ENCODE peak calls at places on chromosomes 4 and X, in ten cellular contexts. One of them, this sample, is unnamed.
A peak's percentile ranks its signal among the peaks of the same experiment; 100 is the strongest.

GRCh38 chr4:145507636-145508035 is 26.0 kb downstream of the SMAD1 start:
- DNase-seq in MM.1S: peak; percentile 14
- DNase-seq in heart right ventricle: no peak
- DNase-seq in endothelial cell of umbilical vein: peak; percentile 91
- DNase-seq in HCT116: no peak
- DNase-seq in stomach: no peak
- DNase-seq in PC-3: peak; percentile 64
- DNase-seq in gastrocnemius medialis: no peak
- DNase-seq in heart left ventricle: no peak
- DNase-seq in right lobe of liver: no peak
- DNase-seq in this sample: no peak

GRCh38 chr4:105990933-105991332 is 95.7 kb downstream of the NPNT start:
- DNase-seq in MM.1S: no peak
- DNase-seq in heart right ventricle: peak; percentile 85
- DNase-seq in endothelial cell of umbilical vein: peak; percentile 95
- DNase-seq in HCT116: peak; percentile 54
- DNase-seq in stomach: peak; percentile 43
- DNase-seq in PC-3: peak; percentile 97
- DNase-seq in gastrocnemius medialis: peak; percentile 92
- DNase-seq in heart left ventricle: peak; percentile 91
- DNase-seq in right lobe of liver: peak; percentile 60
- DNase-seq in this sample: peak; percentile 88

GRCh38 chrX:17643528-17643927 is 93.8 kb upstream of the SCML1 start:
- DNase-seq in MM.1S: peak; percentile 30
- DNase-seq in heart right ventricle: no peak
- DNase-seq in endothelial cell of umbilical vein: no peak
- DNase-seq in HCT116: no peak
- DNase-seq in stomach: no peak
- DNase-seq in PC-3: no peak
- DNase-seq in gastrocnemius medialis: no peak
- DNase-seq in heart left ventricle: no peak
- DNase-seq in right lobe of liver: no peak
- DNase-seq in this sample: no peak

GRCh38 chrX:53481816-53482485 is 47.8 kb upstream of the HSD17B10 start:
- DNase-seq in MM.1S: peak; percentile 61
- DNase-seq in heart right ventricle: no peak
- DNase-seq in endothelial cell of umbilical vein: peak; percentile 49
- DNase-seq in HCT116: peak; percentile 45
- DNase-seq in stomach: peak; percentile 73
- DNase-seq in PC-3: peak; percentile 81
- DNase-seq in gastrocnemius medialis: no peak
- DNase-seq in heart left ventricle: no peak
- DNase-seq in right lobe of liver: peak; percentile 40
- DNase-seq in this sample: peak; percentile 65

GRCh38 chr4:177118596-177118995 is 191.1 kb upstream of the NEIL3 start:
- DNase-seq in MM.1S: no peak
- DNase-seq in heart right ventricle: no peak
- DNase-seq in endothelial cell of umbilical vein: no peak
- DNase-seq in HCT116: no peak
- DNase-seq in stomach: no peak
- DNase-seq in PC-3: no peak
- DNase-seq in gastrocnemius medialis: peak; percentile 27
- DNase-seq in heart left ventricle: no peak
- DNase-seq in right lobe of liver: no peak
- DNase-seq in this sample: no peak

GRCh38 chrX:136953867-136954787 is 73.6 kb upstream of the RBMX start:
- DNase-seq in MM.1S: peak; percentile 88
- DNase-seq in heart right ventricle: peak; percentile 36
- DNase-seq in endothelial cell of umbilical vein: peak; percentile 51
- DNase-seq in HCT116: peak; percentile 40
- DNase-seq in stomach: peak; percentile 70
- DNase-seq in PC-3: peak; percentile 88
- DNase-seq in gastrocnemius medialis: no peak
- DNase-seq in heart left ventricle: peak; percentile 51
- DNase-seq in right lobe of liver: peak; percentile 71
- DNase-seq in this sample: peak; percentile 75

GRCh38 chr4:88751258-88752075 is 53.8 kb upstream of the NAP1L5 start:
- DNase-seq in MM.1S: no peak
- DNase-seq in heart right ventricle: no peak
- DNase-seq in endothelial cell of umbilical vein: no peak
- DNase-seq in HCT116: no peak
- DNase-seq in stomach: no peak
- DNase-seq in PC-3: peak; percentile 68
- DNase-seq in gastrocnemius medialis: no peak
- DNase-seq in heart left ventricle: no peak
- DNase-seq in right lobe of liver: no peak
- DNase-seq in this sample: no peak

GRCh38 chr4:40699648-40700047 is 50.1 kb upstream of the NSUN7 start:
- DNase-seq in MM.1S: no peak
- DNase-seq in heart right ventricle: no peak
- DNase-seq in endothelial cell of umbilical vein: no peak
- DNase-seq in HCT116: no peak
- DNase-seq in stomach: no peak
- DNase-seq in PC-3: peak; percentile 22
- DNase-seq in gastrocnemius medialis: no peak
- DNase-seq in heart left ventricle: no peak
- DNase-seq in right lobe of liver: no peak
- DNase-seq in this sample: no peak

GRCh38 chrX:115499112-115499805 is 61.7 kb upstream of the PLS3 start:
- DNase-seq in MM.1S: no peak
- DNase-seq in heart right ventricle: no peak
- DNase-seq in endothelial cell of umbilical vein: no peak
- DNase-seq in HCT116: no peak
- DNase-seq in stomach: no peak
- DNase-seq in PC-3: no peak
- DNase-seq in gastrocnemius medialis: no peak
- DNase-seq in heart left ventricle: no peak
- DNase-seq in right lobe of liver: no peak
- DNase-seq in this sample: peak; percentile 39

GRCh38 chr4:81351653-81352455 is 119.9 kb downstream of the RASGEF1B start:
- DNase-seq in MM.1S: peak; percentile 72
- DNase-seq in heart right ventricle: peak; percentile 46
- DNase-seq in endothelial cell of umbilical vein: peak; percentile 60
- DNase-seq in HCT116: peak; percentile 70
- DNase-seq in stomach: peak; percentile 79
- DNase-seq in PC-3: peak; percentile 75
- DNase-seq in gastrocnemius medialis: peak; percentile 16
- DNase-seq in heart left ventricle: no peak
- DNase-seq in right lobe of liver: peak; percentile 62
- DNase-seq in this sample: peak; percentile 61

GRCh38 chrX:16828126-16828908 is 41.8 kb downstream of the RBBP7 start:
- DNase-seq in MM.1S: no peak
- DNase-seq in heart right ventricle: no peak
- DNase-seq in endothelial cell of umbilical vein: peak; percentile 66
- DNase-seq in HCT116: no peak
- DNase-seq in stomach: no peak
- DNase-seq in PC-3: no peak
- DNase-seq in gastrocnemius medialis: peak; percentile 36
- DNase-seq in heart left ventricle: no peak
- DNase-seq in right lobe of liver: no peak
- DNase-seq in this sample: no peak

GRCh38 chrX:122579036-122579435 is 605.0 kb upstream of the GRIA3 start:
- DNase-seq in MM.1S: no peak
- DNase-seq in heart right ventricle: no peak
- DNase-seq in endothelial cell of umbilical vein: no peak
- DNase-seq in HCT116: no peak
- DNase-seq in stomach: no peak
- DNase-seq in PC-3: no peak
- DNase-seq in gastrocnemius medialis: no peak
- DNase-seq in heart left ventricle: no peak
- DNase-seq in right lobe of liver: no peak
- DNase-seq in this sample: no peak

GRCh38 chrX:1450381-1451161 is 2.1 kb downstream of the ASMTL start:
- DNase-seq in MM.1S: no peak
- DNase-seq in heart right ventricle: no peak
- DNase-seq in endothelial cell of umbilical vein: no peak
- DNase-seq in HCT116: no peak
- DNase-seq in stomach: no peak
- DNase-seq in PC-3: no peak
- DNase-seq in gastrocnemius medialis: no peak
- DNase-seq in heart left ventricle: no peak
- DNase-seq in right lobe of liver: peak; percentile 46
- DNase-seq in this sample: no peak

GRCh38 chr4:15182600-15183222 is 180.4 kb downstream of the CPEB2 start:
- DNase-seq in MM.1S: no peak
- DNase-seq in heart right ventricle: no peak
- DNase-seq in endothelial cell of umbilical vein: peak; percentile 4
- DNase-seq in HCT116: no peak
- DNase-seq in stomach: no peak
- DNase-seq in PC-3: peak; percentile 19
- DNase-seq in gastrocnemius medialis: no peak
- DNase-seq in heart left ventricle: no peak
- DNase-seq in right lobe of liver: no peak
- DNase-seq in this sample: no peak

GRCh38 chrX:131067216-131067615 is 9.1 kb downstream of the ARHGAP36 start:
- DNase-seq in MM.1S: no peak
- DNase-seq in heart right ventricle: no peak
- DNase-seq in endothelial cell of umbilical vein: no peak
- DNase-seq in HCT116: no peak
- DNase-seq in stomach: no peak
- DNase-seq in PC-3: no peak
- DNase-seq in gastrocnemius medialis: no peak
- DNase-seq in heart left ventricle: no peak
- DNase-seq in right lobe of liver: no peak
- DNase-seq in this sample: no peak

DNA sequence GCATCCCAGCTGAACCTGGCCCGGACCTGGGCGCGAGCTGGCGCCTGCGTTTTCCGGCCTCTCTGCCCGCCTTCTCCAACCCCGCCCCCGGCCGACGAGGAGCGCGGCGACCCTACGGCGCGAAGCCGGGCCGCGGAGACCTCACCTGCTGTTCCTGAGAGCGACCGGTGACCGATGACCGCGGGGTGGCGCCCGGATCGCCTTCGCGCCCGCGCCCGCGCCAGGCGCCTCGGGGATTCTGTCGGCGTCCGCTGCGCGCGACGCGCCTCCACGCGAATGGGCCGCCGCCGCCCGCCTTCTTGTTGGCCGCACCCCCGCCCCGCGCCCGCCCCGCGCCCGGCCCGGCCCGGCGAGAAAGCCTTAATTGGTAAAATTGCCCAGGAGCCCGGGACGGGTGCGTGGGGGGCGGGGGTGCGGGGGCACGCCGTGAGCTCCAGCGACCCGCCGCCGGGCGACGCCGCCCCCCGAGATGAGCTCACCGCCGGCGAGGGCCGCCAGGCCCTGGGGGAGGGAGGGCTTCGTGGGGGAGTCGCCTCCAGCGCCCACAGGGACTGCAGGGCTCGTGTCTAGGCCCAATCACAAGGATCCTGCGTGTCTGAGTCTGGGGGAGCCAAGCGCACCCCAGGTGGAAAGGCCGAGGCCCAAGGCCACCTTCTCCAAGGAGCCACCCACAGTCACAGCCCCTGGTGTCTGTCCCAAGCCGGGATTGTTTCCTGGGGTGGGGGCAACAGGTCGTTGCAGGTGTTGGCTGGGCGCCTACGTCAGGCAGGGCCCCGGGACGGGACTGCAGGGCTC is at the start of gene FLNA:
- DNase-seq in MM.1S: peak; percentile 34
- DNase-seq in heart right ventricle: peak; percentile 53
- DNase-seq in endothelial cell of umbilical vein: no peak
- DNase-seq in HCT116: no peak
- DNase-seq in stomach: peak; percentile 53
- DNase-seq in PC-3: peak; percentile 48
- DNase-seq in gastrocnemius medialis: no peak
- DNase-seq in heart left ventricle: no peak
- DNase-seq in right lobe of liver: peak; percentile 59
- DNase-seq in this sample: peak; percentile 43
- TF ChIP-seq CTCF in MM.1S: peak; percentile 13
- TF ChIP-seq CTCF in heart right ventricle: no peak
- TF ChIP-seq CTCF in endothelial cell of umbilical vein: no peak
- TF ChIP-seq CTCF in HCT116: no peak
- TF ChIP-seq CTCF in stomach: no peak
- TF ChIP-seq CTCF in PC-3: peak; percentile 17
- TF ChIP-seq CTCF in gastrocnemius medialis: no peak
- TF ChIP-seq CTCF in heart left ventricle: peak; percentile 30
- TF ChIP-seq CTCF in right lobe of liver: no peak
- TF ChIP-seq CTCF in this sample: peak; percentile 6

DNA sequence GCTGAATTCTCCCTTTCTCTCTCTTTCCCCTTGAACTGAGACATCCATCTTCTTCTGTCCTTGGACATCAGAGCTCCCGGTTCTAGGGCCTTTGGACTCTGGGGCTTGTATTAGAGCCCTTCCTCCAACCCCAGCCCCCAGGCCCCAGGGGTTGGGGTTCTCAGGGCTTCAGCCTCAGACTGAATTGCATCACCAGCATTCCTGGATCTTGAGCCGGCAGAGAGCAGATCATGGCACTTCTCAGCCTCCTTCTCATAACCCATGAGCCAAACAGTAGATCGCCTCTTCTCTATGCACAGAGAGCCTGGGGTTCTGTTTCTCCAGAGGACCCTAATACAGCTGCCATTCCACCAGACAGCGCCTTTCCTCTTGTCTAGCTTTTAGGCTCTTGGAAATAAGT is 25.4 kb upstream of the CLDN24 start:
- DNase-seq in MM.1S: no peak
- DNase-seq in heart right ventricle: no peak
- DNase-seq in endothelial cell of umbilical vein: no peak
- DNase-seq in HCT116: no peak
- DNase-seq in stomach: no peak
- DNase-seq in PC-3: no peak
- DNase-seq in gastrocnemius medialis: no peak
- DNase-seq in heart left ventricle: no peak
- DNase-seq in right lobe of liver: no peak
- DNase-seq in this sample: no peak
- H3K4me1 ChIP-seq in MM.1S: no peaks in the 10 kb centered on the region
- H3K4me1 ChIP-seq in heart right ventricle: peaks cover 32% of the 10 kb centered on the region
- H3K4me1 ChIP-seq in endothelial cell of umbilical vein: peaks cover 10% of the 10 kb centered on the region
- H3K4me1 ChIP-seq in HCT116: no peaks in the 10 kb centered on the region
- H3K4me1 ChIP-seq in stomach: peaks cover 18% of the 10 kb centered on the region
- H3K4me1 ChIP-seq in PC-3: peaks cover 14% of the 10 kb centered on the region
- H3K4me1 ChIP-seq in gastrocnemius medialis: no peaks in the 10 kb centered on the region
- H3K4me1 ChIP-seq in heart left ventricle: no peaks in the 10 kb centered on the region
- H3K4me1 ChIP-seq in right lobe of liver: no peaks in the 10 kb centered on the region
- H3K4me1 ChIP-seq in this sample: no peaks in the 10 kb centered on the region

GRCh38 chrX:154459843-154460242 is 1.8 kb downstream of the PLXNA3 start:
- DNase-seq in MM.1S: no peak
- DNase-seq in heart right ventricle: no peak
- DNase-seq in endothelial cell of umbilical vein: no peak
- DNase-seq in HCT116: no peak
- DNase-seq in stomach: no peak
- DNase-seq in PC-3: no peak
- DNase-seq in gastrocnemius medialis: no peak
- DNase-seq in heart left ventricle: peak; percentile 35
- DNase-seq in right lobe of liver: no peak
- DNase-seq in this sample: peak; percentile 48
- H3K4me3 ChIP-seq in MM.1S: no peak overlapping the region
- H3K4me3 ChIP-seq in heart right ventricle: no peak overlapping the region
- H3K4me3 ChIP-seq in endothelial cell of umbilical vein: no peak overlapping the region
- H3K4me3 ChIP-seq in HCT116: no peak overlapping the region
- H3K4me3 ChIP-seq in stomach: peak overlapping the region; percentile 68
- H3K4me3 ChIP-seq in PC-3: peak overlapping the region; percentile 82
- H3K4me3 ChIP-seq in gastrocnemius medialis: no peak overlapping the region
- H3K4me3 ChIP-seq in heart left ventricle: no peak overlapping the region
- H3K4me3 ChIP-seq in right lobe of liver: no peak overlapping the region
- H3K4me3 ChIP-seq in this sample: peak overlapping the region; percentile 65

DNA sequence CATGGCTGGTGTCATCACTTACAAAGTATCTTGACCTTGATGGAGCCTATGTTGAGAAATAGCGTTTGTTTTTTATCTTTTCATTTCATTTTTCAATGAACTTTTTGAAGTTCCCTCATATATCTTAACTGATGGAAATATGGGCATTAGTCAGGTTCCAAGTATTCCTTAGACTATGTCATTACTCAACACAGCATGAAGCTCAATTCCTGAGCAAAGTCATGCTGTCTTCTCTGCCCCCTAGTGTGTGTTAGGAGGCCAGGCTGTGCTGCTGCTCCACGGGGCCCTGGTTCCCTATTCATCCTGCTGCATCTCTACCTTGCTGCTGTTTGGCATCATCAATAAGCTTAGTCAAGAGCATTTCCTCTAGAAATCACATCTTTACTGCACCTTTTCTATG is 40.9 kb downstream of the GPR143 start:
- DNase-seq in MM.1S: no peak
- DNase-seq in heart right ventricle: no peak
- DNase-seq in endothelial cell of umbilical vein: no peak
- DNase-seq in HCT116: no peak
- DNase-seq in stomach: no peak
- DNase-seq in PC-3: no peak
- DNase-seq in gastrocnemius medialis: no peak
- DNase-seq in heart left ventricle: no peak
- DNase-seq in right lobe of liver: no peak
- DNase-seq in this sample: no peak
- TF ChIP-seq CTCF in MM.1S: no peak
- TF ChIP-seq CTCF in heart right ventricle: no peak
- TF ChIP-seq CTCF in endothelial cell of umbilical vein: no peak
- TF ChIP-seq CTCF in HCT116: no peak
- TF ChIP-seq CTCF in stomach: no peak
- TF ChIP-seq CTCF in PC-3: no peak
- TF ChIP-seq CTCF in gastrocnemius medialis: no peak
- TF ChIP-seq CTCF in heart left ventricle: no peak
- TF ChIP-seq CTCF in right lobe of liver: no peak
- TF ChIP-seq CTCF in this sample: no peak

This sample was measured in BE2C.